ENCODE peak calls at places on chromosomes 5 and 9, in nine cellular contexts. G is mesothelial cell of epicardium, B is prostate gland, Y is vagina, N is psoas muscle, S is GM13977, Q is HFFc6, K is MCF 10A, I is cardiac muscle cell. H is an unnamed sample.

GRCh38 chr5:119412828-119413227 is 39.5 kb upstream of the HSD17B4 start:
- DNase-seq in S (no peak), B (no peak), I (no peak), N (no peak), G (no peak), K (no peak), Q (no peak), Y (no peak), H (no peak)

GRCh38 chr9:129384138-129384886 is 206.3 kb upstream of the IER5L start:
- DNase-seq in B (no peak), N (no peak), I (no peak), Q (no peak), G (no peak), S (no peak), Y (no peak), K (no peak), H (no peak)

GRCh38 chr5:152193391-152194107 is 211.5 kb downstream of the NMUR2 start:
- DNase-seq in I (no peak), S (no peak), Y (no peak), N (no peak), Q (no peak), B (no peak), G (no peak), K (no peak), H (no peak)

GRCh38 chr5:66561366-66561990 is 34.7 kb upstream of the MAST4 start:
- DNase-seq in Y (no peak), Q (no peak), K (no peak), N (no peak), I (peak), B (no peak), S (no peak), G (no peak), H (no peak)

GRCh38 chr9:82021198-82021597 is 32.6 kb downstream of the SPATA31D1 start:
- DNase-seq in Y (no peak), N (peak), B (peak), I (peak), G (no peak), S (no peak), Q (peak), K (peak), H (no peak)

GRCh38 chr5:108461628-108462367 is 79.9 kb upstream of the FBXL17 start:
- DNase-seq in B (no peak), Y (no peak), K (peak), I (peak), N (no peak), Q (peak), G (no peak), S (no peak), H (no peak)

GRCh38 chr5:61123145-61123544 is 39.1 kb downstream of the SMIM15 start:
- DNase-seq in Y (no peak), Q (no peak), N (no peak), K (no peak), S (no peak), B (no peak), G (no peak), I (no peak), H (no peak)

GRCh38 chr5:58235279-58235678 is 224.6 kb downstream of the PLK2 start:
- DNase-seq in G (no peak), I (peak), B (peak), N (no peak), S (no peak), K (peak), Y (no peak), Q (no peak), H (no peak)

GRCh38 chr9:78985084-78985738 is 586.6 kb upstream of the TLE4 start:
- DNase-seq in B (no peak), I (no peak), S (no peak), N (no peak), Y (no peak), G (no peak), Q (peak), K (no peak), H (no peak)

GRCh38 chr5:52725065-52725746 is 62.5 kb upstream of the ITGA1 start:
- DNase-seq in N (no peak), Y (no peak), Q (no peak), K (peak), S (peak), I (no peak), B (peak), G (no peak), H (no peak)

GRCh38 chr5:104843822-104844221 is 1281.2 kb upstream of the NUDT12 start:
- DNase-seq in Q (no peak), S (no peak), N (no peak), G (no peak), I (no peak), K (no peak), Y (no peak), B (no peak), H (no peak)

GRCh38 chr9:126671381-126671831 is 57.7 kb downstream of the LMX1B start:
- DNase-seq in N (no peak), I (no peak), B (no peak), Y (no peak), G (no peak), Q (no peak), S (no peak), K (no peak), H (no peak)

GRCh38 chr5:75558221-75558620 is 46.5 kb downstream of the POLK start:
- DNase-seq in G (no peak), Y (no peak), Q (no peak), S (no peak), N (no peak), B (no peak), K (no peak), I (no peak), H (no peak)

GRCh38 chr5:57298985-57299491 is 125.2 kb downstream of the GPBP1 start:
- DNase-seq in S (peak), I (peak), N (no peak), Y (no peak), K (peak), G (peak), B (peak), Q (peak), H (peak)

GRCh38 chr9:114310471-114311450 is 12.1 kb upstream of the ORM1 start:
- DNase-seq in S (no peak), I (no peak), Q (no peak), Y (peak), N (no peak), G (peak), B (no peak), K (no peak), H (no peak)

DNA sequence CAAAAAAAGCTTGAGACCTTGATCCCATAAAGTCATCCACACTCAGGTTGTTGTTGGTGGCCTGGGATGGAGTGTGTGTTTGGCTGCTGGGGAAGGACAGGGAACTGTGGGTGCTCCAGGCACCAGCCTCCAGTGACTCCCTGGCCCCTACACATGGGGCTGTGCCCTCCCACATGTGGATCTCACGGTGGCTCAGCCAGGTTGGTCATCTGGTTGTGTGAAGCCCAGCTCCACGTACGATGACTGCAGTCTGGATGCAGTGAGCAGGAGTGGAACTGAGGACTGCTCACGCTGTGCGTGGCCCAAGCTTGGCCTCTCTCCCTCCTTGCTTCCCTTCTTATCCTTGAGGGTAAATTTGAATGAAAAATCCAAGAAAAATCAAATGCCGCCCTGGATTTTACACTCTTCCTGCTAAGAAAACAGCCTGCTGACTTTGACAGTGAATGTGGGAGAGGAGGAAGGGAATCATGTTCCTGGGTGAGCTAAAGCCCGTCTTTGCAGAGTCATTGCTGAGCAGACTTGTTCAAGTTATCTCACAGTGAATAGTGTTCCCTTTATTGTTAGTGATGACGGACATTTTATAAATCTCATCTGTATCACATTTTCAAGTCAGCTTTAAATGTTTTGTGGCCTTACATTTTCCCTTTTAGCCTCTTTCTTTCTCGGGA is 65.1 kb upstream of the CACNA1B start:
- DNase-seq in B (no peak), Q (no peak), G (no peak), I (no peak), S (no peak), K (no peak), N (no peak), Y (no peak), H (no peak)
- TF ChIP-seq CTCF in B (no peak), Q (no peak), G (no peak), I (no peak), S (no peak), K (no peak), N (no peak), Y (no peak), H (no peak)

DNA sequence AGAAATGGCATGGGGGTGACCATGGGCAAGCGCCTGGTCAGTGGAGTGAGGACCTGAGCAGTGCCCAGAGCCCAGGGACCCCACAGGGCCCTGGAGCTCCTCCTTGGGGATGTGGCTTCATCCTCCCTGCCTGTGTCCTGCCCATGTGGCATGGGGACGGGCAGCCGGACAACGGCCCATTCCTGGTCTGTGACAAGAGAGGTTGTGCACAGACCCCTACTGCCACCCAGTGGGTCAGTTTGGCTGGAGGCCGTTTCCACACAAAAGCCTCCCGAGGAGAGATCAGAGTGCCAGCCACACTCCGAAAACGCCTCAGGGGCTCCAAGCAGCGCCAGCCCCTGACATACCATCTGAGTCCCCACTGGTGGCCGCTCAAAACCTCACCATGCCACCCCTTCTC is 19.8 kb downstream of the SLC6A18 start:
- DNase-seq in I (no peak), N (no peak), Q (no peak), S (no peak), K (no peak), B (no peak), Y (no peak), G (no peak), H (no peak)
- TF ChIP-seq CTCF in I (no peak), N (no peak), Q (no peak), S (no peak), K (no peak), B (no peak), Y (no peak), G (no peak), H (peak)

GRCh38 chr5:171271798-171272197 is 37.2 kb upstream of the TLX3 start:
- DNase-seq in B (no peak), Y (no peak), I (no peak), K (no peak), Q (no peak), S (no peak), N (no peak), G (no peak), H (no peak)

GRCh38 chr5:171275822-171276544 is 33.1 kb upstream of the TLX3 start:
- DNase-seq in G (no peak), S (no peak), K (no peak), N (no peak), Y (no peak), I (no peak), B (no peak), Q (no peak), H (no peak)

GRCh38 chr5:171270136-171270535 is 38.9 kb upstream of the TLX3 start:
- DNase-seq in Q (no peak), B (no peak), K (no peak), S (no peak), N (no peak), Y (no peak), I (peak), G (no peak), H (no peak)

GRCh38 chr5:171269717-171270116 is 39.3 kb upstream of the TLX3 start:
- DNase-seq in N (no peak), Y (no peak), G (no peak), K (peak), S (no peak), I (peak), B (no peak), Q (peak), H (no peak)

GRCh38 chr5:171272996-171273970 is 35.8 kb upstream of the TLX3 start:
- DNase-seq in Q (peak), S (peak), B (no peak), Y (no peak), N (no peak), K (peak), I (peak), G (no peak), H (peak)
- TF ChIP-seq CTCF in Q (peak), S (peak), B (no peak), Y (no peak), N (no peak), K (peak), I (peak), G (no peak), H (peak)

GRCh38 chr9:117551171-117551570 is 136.3 kb upstream of the ASTN2 start:
- DNase-seq in G (no peak), Y (no peak), K (no peak), N (no peak), I (no peak), Q (no peak), S (no peak), B (no peak), H (no peak)

GRCh38 chr9:117552811-117553210 is 138.0 kb upstream of the ASTN2 start:
- DNase-seq in S (no peak), N (no peak), K (no peak), G (no peak), B (no peak), Y (no peak), I (no peak), Q (no peak), H (no peak)

GRCh38 chr9:117555964-117556629 is 141.2 kb upstream of the ASTN2 start:
- DNase-seq in S (peak), I (peak), G (no peak), N (no peak), K (peak), B (peak), Y (no peak), Q (peak), H (peak)
- TF ChIP-seq CTCF in S (peak), I (peak), G (peak), N (peak), K (peak), B (peak), Y (no peak), Q (peak), H (peak)

DNA sequence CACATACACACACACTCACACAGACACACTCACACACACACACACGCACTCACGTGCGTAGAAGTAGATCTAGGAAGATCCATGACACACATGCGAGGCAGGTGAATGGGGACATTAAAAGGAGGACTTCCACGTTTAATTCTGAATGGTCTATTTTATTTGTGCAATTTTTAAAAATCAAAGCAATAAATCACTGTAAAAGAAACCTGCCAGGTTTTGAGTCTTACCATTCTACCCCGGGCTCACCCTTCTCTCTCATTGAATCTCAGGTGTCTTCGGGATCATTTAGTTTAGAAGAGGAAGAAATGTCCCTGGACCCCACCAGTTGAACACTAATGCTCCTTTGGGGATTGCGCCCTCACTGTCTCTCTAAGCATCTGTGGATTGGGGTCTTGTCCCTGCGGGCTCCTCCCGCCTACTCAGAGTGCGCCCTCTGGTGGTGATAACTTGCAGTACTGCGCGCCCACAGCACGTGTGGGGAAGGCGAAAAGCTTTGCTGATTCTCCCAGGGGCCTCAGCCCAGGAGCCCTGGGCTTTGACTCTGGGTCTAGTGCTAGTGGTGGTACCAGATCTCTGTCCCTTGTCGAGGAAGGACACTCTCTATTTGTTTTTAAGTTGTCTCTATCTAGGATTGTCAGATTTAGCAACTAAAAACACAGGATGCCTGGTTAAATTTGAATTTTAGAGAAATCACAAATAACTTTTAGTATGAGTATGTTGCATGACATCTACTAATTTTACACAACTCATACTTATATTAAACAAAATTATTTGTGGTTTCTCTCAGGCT is 34.8 kb downstream of the BOD1 start:
- DNase-seq in B (no peak), K (peak), N (no peak), I (peak), Q (no peak), S (peak), G (peak), Y (no peak), H (peak)
- TF ChIP-seq CTCF in B (peak), K (peak), N (peak), I (peak), Q (peak), S (peak), G (peak), Y (peak), H (peak)